ENCODE peak calls at places on chromosomes 7 and 10, in four cellular contexts. V is fibroblast of lung, F is heart left ventricle, G is adipocyte. B is an unnamed sample.

GRCh38 chr7:139915864-139916716 is 87.0 kb downstream of the TBXAS1 start:
- DNase-seq in F (peak; percentile 61), G (peak; percentile 94), V (peak; percentile 99), B (peak; percentile 65)

GRCh38 chr7:150988230-150989226 is 2.3 kb upstream of the NOS3 start:
- DNase-seq in V (no peak), G (peak; percentile 60), F (peak; percentile 86), B (peak; percentile 63)

GRCh38 chr10:122504551-122504950 is 43.2 kb downstream of the HTRA1 start:
- DNase-seq in V (peak; percentile 93), G (peak; percentile 93), F (peak; percentile 91), B (peak; percentile 93)

GRCh38 chr7:157540606-157541294 is 203.9 kb downstream of the DNAJB6 start:
- DNase-seq in F (no peak), V (no peak), G (no peak), B (no peak)

GRCh38 chr10:114920459-114920858 is 17.5 kb upstream of the TRUB1 start:
- DNase-seq in G (no peak), F (no peak), V (no peak), B (no peak)

GRCh38 chr7:84546403-84546802 is 351.8 kb upstream of the SEMA3A start:
- DNase-seq in F (no peak), G (no peak), V (no peak), B (no peak)

GRCh38 chr10:70812814-70813213 is 2.9 kb upstream of the SGPL1 start:
- DNase-seq in G (no peak), V (no peak), F (no peak), B (no peak)

GRCh38 chr7:73606801-73607691 is 17.3 kb downstream of the MLXIPL start:
- DNase-seq in V (peak; percentile 34), F (peak; percentile 49), G (peak; percentile 80), B (peak; percentile 91)

GRCh38 chr10:114400091-114400490 is 4.2 kb downstream of the AFAP1L2 start:
- DNase-seq in V (peak; percentile 53), F (peak; percentile 41), G (no peak), B (no peak)

GRCh38 chr10:74683067-74683466 is 143.3 kb upstream of the KAT6B start:
- DNase-seq in F (no peak), V (peak; percentile 39), G (peak; percentile 37), B (no peak)

GRCh38 chr7:55019329-55019690 is 493 bp downstream of the EGFR start:
- DNase-seq in F (peak; percentile 81), G (peak; percentile 78), V (peak; percentile 42), B (peak; percentile 69)

GRCh38 chr10:121096617-121097431 is 245.7 kb downstream of the WDR11 start:
- DNase-seq in F (peak; percentile 87), V (peak; percentile 29), G (no peak), B (no peak)

GRCh38 chr7:27697861-27698430 is 35.3 kb upstream of the HIBADH start:
- DNase-seq in V (no peak), G (peak; percentile 33), F (peak; percentile 34), B (peak; percentile 66)

GRCh38 chr10:80412521-80412920 is 4.2 kb downstream of the PRXL2A start:
- DNase-seq in V (no peak), G (no peak), F (no peak), B (no peak)

GRCh38 chr7:151867912-151868804 is 8.8 kb downstream of the PRKAG2 start:
- DNase-seq in F (peak; percentile 85), V (no peak), G (no peak), B (peak; percentile 47)

GRCh38 chr10:55631071-55631654 is 729.9 kb downstream of the ZWINT start:
- DNase-seq in V (peak; percentile 53), F (peak; percentile 39), G (peak; percentile 7), B (peak; percentile 48)

GRCh38 chr10:9331583-9332008 is 1277.1 kb downstream of the GATA3 start:
- DNase-seq in F (no peak), V (peak; percentile 83), G (peak; percentile 76), B (no peak)

GRCh38 chr10:37975407-37975991 is 948 bp downstream of the ZNF25 start:
- DNase-seq in V (peak; percentile 34), G (peak; percentile 54), F (no peak), B (no peak)

GRCh38 chr7:4799508-4800268 is 24.3 kb downstream of the AP5Z1 start:
- DNase-seq in G (no peak), V (no peak), F (peak; percentile 65), B (peak; percentile 76)

GRCh38 chr7:28984631-28985030 is 26.5 kb upstream of the TRIL start:
- DNase-seq in F (peak; percentile 74), G (peak; percentile 93), V (peak; percentile 91), B (no peak)

GRCh38 chr10:66467042-66467441 is 458.8 kb upstream of the LRRTM3 start:
- DNase-seq in F (no peak), G (no peak), V (no peak), B (no peak)
- H3K9me3 ChIP-seq in F (no peaks in the 10 kb centered on the region), G (no peaks in the 10 kb centered on the region), V (no peaks in the 10 kb centered on the region), B (peaks cover 3% of the 10 kb centered on the region)

GRCh38 chr7:36787933-36788378 is 63.7 kb upstream of the AOAH start:
- DNase-seq in V (no peak), F (no peak), G (no peak), B (no peak)
- H3K4me1 ChIP-seq in V (no peaks in the 10 kb centered on the region), F (no peaks in the 10 kb centered on the region), G (no peaks in the 10 kb centered on the region), B (no peaks in the 10 kb centered on the region)

GRCh38 chr10:128072941-128073615 is 53.1 kb downstream of the MKI67 start:
- DNase-seq in G (no peak), F (no peak), V (no peak), B (peak; percentile 23)
- H3K27me3 ChIP-seq in G (no peaks in the 10 kb centered on the region), F (no peaks in the 10 kb centered on the region), V (no peaks in the 10 kb centered on the region), B (no peaks in the 10 kb centered on the region)

DNA sequence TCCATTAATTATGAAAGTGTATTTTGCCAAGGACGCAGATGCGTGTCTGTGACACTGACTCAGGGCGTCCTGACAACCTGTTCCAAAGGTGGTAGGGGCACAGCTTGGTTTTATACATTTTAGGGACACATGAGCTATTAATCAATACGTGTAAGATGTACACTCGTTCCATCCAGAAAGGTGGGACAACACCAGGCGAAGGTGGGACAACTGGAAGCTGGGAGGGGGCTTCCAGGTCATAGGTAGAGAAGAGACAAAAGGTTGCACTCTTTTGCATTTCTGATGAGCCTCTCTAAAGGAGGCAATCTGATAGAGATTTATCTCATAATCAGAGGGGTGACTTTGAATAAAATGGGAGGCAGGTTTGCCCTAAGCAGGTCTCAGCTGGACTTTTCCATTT is 82.7 kb upstream of the ZNF746 start:
- DNase-seq in G (no peak), V (no peak), F (no peak), B (no peak)
- H3K9me3 ChIP-seq in G (peaks cover 12% of the 10 kb centered on the region), V (no peaks in the 10 kb centered on the region), F (peaks cover 32% of the 10 kb centered on the region), B (peaks cover 4% of the 10 kb centered on the region)